ENCODE peak calls at places on chromosomes 12 and 14, in eight cellular contexts. One of them, this sample, is unnamed.

GRCh38 chr12:93297032-93297431 is 80.7 kb upstream of the NUDT4 start:
- DNase-seq in CD8-positive, alpha-beta T cell: no peak
- DNase-seq in GM20000: peak; percentile 52
- DNase-seq in gastrocnemius medialis: no peak
- DNase-seq in AG09309: no peak
- DNase-seq in nephron progenitor cell: no peak
- DNase-seq in suprapubic skin: no peak
- DNase-seq in ascending aorta: no peak
- DNase-seq in this sample: no peak

GRCh38 chr14:64727551-64728071 is 23.4 kb downstream of the PLEKHG3 start:
- DNase-seq in ascending aorta: no peak
- DNase-seq in suprapubic skin: no peak
- DNase-seq in AG09309: no peak
- DNase-seq in GM20000: no peak
- DNase-seq in nephron progenitor cell: no peak
- DNase-seq in gastrocnemius medialis: no peak
- DNase-seq in CD8-positive, alpha-beta T cell: no peak
- DNase-seq in this sample: no peak

GRCh38 chr14:81005540-81006228 is 50.3 kb downstream of the TSHR start:
- DNase-seq in ascending aorta: no peak
- DNase-seq in AG09309: no peak
- DNase-seq in CD8-positive, alpha-beta T cell: no peak
- DNase-seq in suprapubic skin: no peak
- DNase-seq in gastrocnemius medialis: no peak
- DNase-seq in nephron progenitor cell: no peak
- DNase-seq in GM20000: no peak
- DNase-seq in this sample: no peak

GRCh38 chr14:102661614-102662013 is 69.2 kb downstream of the RCOR1 start:
- DNase-seq in suprapubic skin: no peak
- DNase-seq in gastrocnemius medialis: no peak
- DNase-seq in AG09309: no peak
- DNase-seq in ascending aorta: no peak
- DNase-seq in CD8-positive, alpha-beta T cell: no peak
- DNase-seq in GM20000: no peak
- DNase-seq in nephron progenitor cell: no peak
- DNase-seq in this sample: no peak

GRCh38 chr12:104348283-104348993 is 44.9 kb downstream of the EID3 start:
- DNase-seq in nephron progenitor cell: no peak
- DNase-seq in CD8-positive, alpha-beta T cell: no peak
- DNase-seq in GM20000: no peak
- DNase-seq in suprapubic skin: no peak
- DNase-seq in gastrocnemius medialis: no peak
- DNase-seq in ascending aorta: no peak
- DNase-seq in AG09309: no peak
- DNase-seq in this sample: no peak

GRCh38 chr14:64891839-64892375 is 12.2 kb upstream of the SPTB start:
- DNase-seq in ascending aorta: no peak
- DNase-seq in GM20000: peak; percentile 55
- DNase-seq in AG09309: peak; percentile 42
- DNase-seq in nephron progenitor cell: peak; percentile 23
- DNase-seq in CD8-positive, alpha-beta T cell: no peak
- DNase-seq in suprapubic skin: no peak
- DNase-seq in gastrocnemius medialis: no peak
- DNase-seq in this sample: no peak

GRCh38 chr12:3130053-3130805 is 53.0 kb downstream of the TSPAN9 start:
- DNase-seq in nephron progenitor cell: no peak
- DNase-seq in CD8-positive, alpha-beta T cell: no peak
- DNase-seq in ascending aorta: no peak
- DNase-seq in suprapubic skin: peak; percentile 70
- DNase-seq in gastrocnemius medialis: peak; percentile 25
- DNase-seq in GM20000: no peak
- DNase-seq in AG09309: no peak
- DNase-seq in this sample: no peak

GRCh38 chr14:24364841-24365240 is 3.1 kb upstream of the NFATC4 start:
- DNase-seq in ascending aorta: no peak
- DNase-seq in suprapubic skin: no peak
- DNase-seq in CD8-positive, alpha-beta T cell: no peak
- DNase-seq in gastrocnemius medialis: no peak
- DNase-seq in nephron progenitor cell: no peak
- DNase-seq in GM20000: no peak
- DNase-seq in AG09309: no peak
- DNase-seq in this sample: no peak

GRCh38 chr12:48827026-48827425 is 8.7 kb downstream of the CACNB3 start:
- DNase-seq in gastrocnemius medialis: no peak
- DNase-seq in CD8-positive, alpha-beta T cell: no peak
- DNase-seq in AG09309: no peak
- DNase-seq in suprapubic skin: no peak
- DNase-seq in ascending aorta: no peak
- DNase-seq in nephron progenitor cell: no peak
- DNase-seq in GM20000: no peak
- DNase-seq in this sample: no peak

GRCh38 chr14:100610511-100611217 is 23.4 kb upstream of the BEGAIN start:
- DNase-seq in AG09309: no peak
- DNase-seq in CD8-positive, alpha-beta T cell: no peak
- DNase-seq in nephron progenitor cell: no peak
- DNase-seq in GM20000: no peak
- DNase-seq in gastrocnemius medialis: no peak
- DNase-seq in ascending aorta: no peak
- DNase-seq in suprapubic skin: peak; percentile 65
- DNase-seq in this sample: no peak

GRCh38 chr12:115341442-115341841 is 657.5 kb upstream of the TBX3 start:
- DNase-seq in AG09309: peak; percentile 91
- DNase-seq in nephron progenitor cell: no peak
- DNase-seq in suprapubic skin: peak; percentile 91
- DNase-seq in CD8-positive, alpha-beta T cell: no peak
- DNase-seq in ascending aorta: peak; percentile 93
- DNase-seq in gastrocnemius medialis: peak; percentile 56
- DNase-seq in GM20000: no peak
- DNase-seq in this sample: no peak

DNA sequence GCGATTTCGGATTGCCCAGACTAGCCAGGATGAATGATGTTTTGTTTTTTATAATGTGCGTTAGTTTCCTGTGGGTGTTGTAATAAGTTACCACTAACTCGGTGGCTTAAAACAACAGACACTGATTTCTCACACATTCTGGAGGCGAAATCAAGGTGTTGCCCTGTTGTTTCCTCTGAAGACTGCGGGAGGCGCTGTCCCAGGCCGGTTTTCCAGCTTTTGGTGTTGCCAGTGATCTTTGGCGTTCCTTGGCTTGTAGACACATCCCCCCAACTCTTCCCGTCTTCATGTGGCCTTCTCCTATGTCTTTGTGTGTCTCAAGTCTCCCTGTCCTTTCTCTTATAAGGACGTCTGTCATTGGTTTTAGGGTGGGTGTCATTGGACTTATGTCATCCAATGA is 267.7 kb downstream of the AACS start:
- DNase-seq in AG09309: no peak
- DNase-seq in suprapubic skin: no peak
- DNase-seq in nephron progenitor cell: no peak
- DNase-seq in ascending aorta: no peak
- DNase-seq in GM20000: no peak
- DNase-seq in gastrocnemius medialis: no peak
- DNase-seq in CD8-positive, alpha-beta T cell: no peak
- DNase-seq in this sample: no peak
- TF ChIP-seq CTCF in AG09309: no peak
- TF ChIP-seq CTCF in suprapubic skin: no peak
- TF ChIP-seq CTCF in nephron progenitor cell: no peak
- TF ChIP-seq CTCF in ascending aorta: no peak
- TF ChIP-seq CTCF in GM20000: no peak
- TF ChIP-seq CTCF in gastrocnemius medialis: no peak
- TF ChIP-seq CTCF in CD8-positive, alpha-beta T cell: no peak
- TF ChIP-seq CTCF in this sample: peak; percentile 23

GRCh38 chr12:52319097-52319496 is 2.1 kb downstream of the KRT83 start:
- DNase-seq in AG09309: no peak
- DNase-seq in gastrocnemius medialis: no peak
- DNase-seq in GM20000: peak; percentile 12
- DNase-seq in suprapubic skin: no peak
- DNase-seq in CD8-positive, alpha-beta T cell: no peak
- DNase-seq in nephron progenitor cell: no peak
- DNase-seq in ascending aorta: peak; percentile 46
- DNase-seq in this sample: no peak
- TF ChIP-seq CTCF in AG09309: no peak
- TF ChIP-seq CTCF in gastrocnemius medialis: no peak
- TF ChIP-seq CTCF in GM20000: no peak
- TF ChIP-seq CTCF in suprapubic skin: no peak
- TF ChIP-seq CTCF in CD8-positive, alpha-beta T cell: no peak
- TF ChIP-seq CTCF in nephron progenitor cell: no peak
- TF ChIP-seq CTCF in ascending aorta: no peak
- TF ChIP-seq CTCF in this sample: no peak

GRCh38 chr12:132218915-132219314 is 74.7 kb downstream of the NOC4L start:
- DNase-seq in gastrocnemius medialis: no peak
- DNase-seq in GM20000: peak; percentile 76
- DNase-seq in nephron progenitor cell: peak; percentile 48
- DNase-seq in suprapubic skin: no peak
- DNase-seq in ascending aorta: no peak
- DNase-seq in AG09309: no peak
- DNase-seq in CD8-positive, alpha-beta T cell: peak; percentile 53
- DNase-seq in this sample: no peak
- TF ChIP-seq CTCF in gastrocnemius medialis: no peak
- TF ChIP-seq CTCF in GM20000: peak; percentile 35
- TF ChIP-seq CTCF in nephron progenitor cell: peak; percentile 30
- TF ChIP-seq CTCF in suprapubic skin: no peak
- TF ChIP-seq CTCF in ascending aorta: no peak
- TF ChIP-seq CTCF in AG09309: peak; percentile 41
- TF ChIP-seq CTCF in CD8-positive, alpha-beta T cell: peak; percentile 61
- TF ChIP-seq CTCF in this sample: peak; percentile 23

DNA sequence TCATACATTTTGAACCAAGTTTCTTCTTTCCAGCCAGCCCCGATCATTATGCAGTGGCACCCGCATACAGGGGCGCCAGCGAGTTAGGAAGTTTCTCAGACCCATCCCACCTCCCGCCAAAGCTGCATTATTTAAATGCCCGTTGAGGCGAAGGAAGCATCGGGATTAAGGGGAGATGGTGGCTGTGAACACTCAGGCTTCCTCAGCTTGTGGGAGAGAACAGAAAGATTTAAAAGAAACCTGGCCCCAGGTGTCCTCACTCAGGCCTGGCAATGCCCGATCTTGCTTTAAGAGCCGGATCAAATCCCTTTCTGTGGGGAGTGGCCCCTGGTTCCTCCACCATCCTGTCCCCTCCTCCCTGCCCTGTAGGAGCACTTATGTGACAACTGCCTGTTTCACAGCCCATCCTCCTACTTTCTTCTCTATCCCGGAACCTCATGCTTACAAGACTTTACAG is 1108.7 kb downstream of the BCL11B start:
- DNase-seq in AG09309: no peak
- DNase-seq in GM20000: no peak
- DNase-seq in CD8-positive, alpha-beta T cell: no peak
- DNase-seq in suprapubic skin: no peak
- DNase-seq in nephron progenitor cell: no peak
- DNase-seq in gastrocnemius medialis: no peak
- DNase-seq in ascending aorta: no peak
- DNase-seq in this sample: no peak
- TF ChIP-seq CTCF in AG09309: no peak
- TF ChIP-seq CTCF in GM20000: no peak
- TF ChIP-seq CTCF in CD8-positive, alpha-beta T cell: no peak
- TF ChIP-seq CTCF in suprapubic skin: no peak
- TF ChIP-seq CTCF in nephron progenitor cell: no peak
- TF ChIP-seq CTCF in gastrocnemius medialis: no peak
- TF ChIP-seq CTCF in ascending aorta: no peak
- TF ChIP-seq CTCF in this sample: no peak

GRCh38 chr14:70827366-70828151 is 18.2 kb upstream of the MAP3K9 start:
- DNase-seq in gastrocnemius medialis: no peak
- DNase-seq in ascending aorta: no peak
- DNase-seq in GM20000: no peak
- DNase-seq in nephron progenitor cell: no peak
- DNase-seq in CD8-positive, alpha-beta T cell: no peak
- DNase-seq in AG09309: peak; percentile 25
- DNase-seq in suprapubic skin: no peak
- DNase-seq in this sample: no peak
- TF ChIP-seq CTCF in gastrocnemius medialis: no peak
- TF ChIP-seq CTCF in ascending aorta: no peak
- TF ChIP-seq CTCF in GM20000: no peak
- TF ChIP-seq CTCF in nephron progenitor cell: no peak
- TF ChIP-seq CTCF in CD8-positive, alpha-beta T cell: no peak
- TF ChIP-seq CTCF in AG09309: peak; percentile 26
- TF ChIP-seq CTCF in suprapubic skin: no peak
- TF ChIP-seq CTCF in this sample: no peak